ENCODE peak calls at places on chromosome 19, in four cellular contexts. B, N, Y and Z are unnamed samples.

GRCh38 chr19:35123573-35123972 is 8.0 kb downstream of the FXYD3 start:
- DNase-seq in B (no peak), Y (no peak), N (peak), Z (no peak)

GRCh38 chr19:38020331-38020730 is 113.3 kb downstream of the SIPA1L3 start:
- DNase-seq in Y (no peak), B (no peak), N (no peak), Z (no peak)

GRCh38 chr19:41548954-41549688 is 26.8 kb upstream of the CEACAM21 start:
- DNase-seq in N (no peak), Y (no peak), B (peak), Z (peak)

GRCh38 chr19:6828698-6829633 is 56.5 kb downstream of the VAV1 start:
- DNase-seq in Y (no peak), B (peak), N (no peak), Z (peak)

GRCh38 chr19:44747739-44748425 is 626 bp upstream of the BCL3 start:
- DNase-seq in N (peak), B (peak), Y (peak), Z (no peak)

GRCh38 chr19:46404884-46405658 is 8.3 kb downstream of the CCDC8 start:
- DNase-seq in Y (peak), B (no peak), N (no peak), Z (no peak)

GRCh38 chr19:50398675-50399367 is 14.7 kb downstream of the POLD1 start:
- DNase-seq in B (no peak), N (peak), Y (no peak), Z (no peak)

GRCh38 chr19:30608471-30608870 is 236.3 kb downstream of the ZNF536 start:
- DNase-seq in N (no peak), Y (no peak), B (no peak), Z (no peak)

GRCh38 chr19:9645466-9645865 is 24.4 kb upstream of the ZNF561 start:
- DNase-seq in Y (no peak), N (no peak), B (no peak), Z (no peak)

GRCh38 chr19:21513651-21514050 is 8.2 kb downstream of the ZNF429 start:
- DNase-seq in N (no peak), Y (no peak), B (no peak), Z (no peak)